ENCODE peak calls at places on chromosomes 6 and 20, in nine cellular contexts. S, M, R, J, W, O, C, A and I are unnamed samples.

GRCh38 chr6:157228421-157229218 is 94.7 kb downstream of the TMEM242 start:
- DNase-seq in S (no peak), M (no peak), R (no peak), J (no peak), W (no peak), O (no peak), C (peak; percentile 52), A (no peak), I (no peak)

GRCh38 chr6:132725947-132726607 is 12.2 kb upstream of the VNN1 start:
- DNase-seq in S (no peak), M (no peak), R (no peak), J (no peak), W (no peak), O (no peak), C (no peak), A (no peak), I (no peak)

GRCh38 chr6:116472710-116473109 is 11.5 kb downstream of the CALHM6 start:
- DNase-seq in S (no peak), M (no peak), R (no peak), J (no peak), W (no peak), O (no peak), C (no peak), A (no peak), I (no peak)

GRCh38 chr6:108004861-108005260 is 46.9 kb upstream of the SEC63 start:
- DNase-seq in S (no peak), M (no peak), R (no peak), J (no peak), W (no peak), O (no peak), C (no peak), A (no peak), I (no peak)

GRCh38 chr6:19569563-19569962 is 267.6 kb upstream of the ID4 start:
- DNase-seq in S (peak; percentile 49), M (no peak), R (no peak), J (no peak), W (no peak), O (no peak), C (no peak), A (no peak), I (no peak)

GRCh38 chr6:98824907-98825601 is 9.3 kb upstream of the POU3F2 start:
- DNase-seq in S (no peak), M (no peak), R (no peak), J (no peak), W (no peak), O (no peak), C (no peak), A (no peak), I (no peak)

GRCh38 chr20:35661908-35662307 is 2.8 kb downstream of the CPNE1 start:
- DNase-seq in S (no peak), M (no peak), R (no peak), J (no peak), W (no peak), O (no peak), C (no peak), A (no peak), I (no peak)

GRCh38 chr20:1933465-1933870 is 38.3 kb downstream of the SIRPA start:
- DNase-seq in S (no peak), M (peak; percentile 65), R (no peak), J (peak; percentile 48), W (peak; percentile 25), O (peak; percentile 76), C (peak; percentile 43), A (no peak), I (peak; percentile 42)

GRCh38 chr6:18388942-18389341 is 1.8 kb downstream of the RNF144B start:
- DNase-seq in S (peak; percentile 77), M (no peak), R (peak; percentile 82), J (peak; percentile 83), W (no peak), O (no peak), C (peak; percentile 24), A (no peak), I (no peak)

GRCh38 chr20:57399587-57400261 is 8.5 kb downstream of the RBM38 start:
- DNase-seq in S (no peak), M (no peak), R (no peak), J (no peak), W (no peak), O (no peak), C (peak; percentile 37), A (no peak), I (no peak)

GRCh38 chr20:57400262-57400701 is 9.1 kb downstream of the RBM38 start:
- DNase-seq in S (no peak), M (no peak), R (no peak), J (no peak), W (no peak), O (no peak), C (no peak), A (no peak), I (no peak)

GRCh38 chr20:57397693-57398108 is 6.5 kb downstream of the RBM38 start:
- DNase-seq in S (no peak), M (no peak), R (no peak), J (no peak), W (no peak), O (peak; percentile 12), C (no peak), A (peak; percentile 67), I (no peak)

GRCh38 chr20:57398231-57398821 is 7.1 kb downstream of the RBM38 start:
- DNase-seq in S (no peak), M (no peak), R (no peak), J (no peak), W (peak; percentile 75), O (peak; percentile 42), C (peak; percentile 67), A (peak; percentile 94), I (no peak)

DNA sequence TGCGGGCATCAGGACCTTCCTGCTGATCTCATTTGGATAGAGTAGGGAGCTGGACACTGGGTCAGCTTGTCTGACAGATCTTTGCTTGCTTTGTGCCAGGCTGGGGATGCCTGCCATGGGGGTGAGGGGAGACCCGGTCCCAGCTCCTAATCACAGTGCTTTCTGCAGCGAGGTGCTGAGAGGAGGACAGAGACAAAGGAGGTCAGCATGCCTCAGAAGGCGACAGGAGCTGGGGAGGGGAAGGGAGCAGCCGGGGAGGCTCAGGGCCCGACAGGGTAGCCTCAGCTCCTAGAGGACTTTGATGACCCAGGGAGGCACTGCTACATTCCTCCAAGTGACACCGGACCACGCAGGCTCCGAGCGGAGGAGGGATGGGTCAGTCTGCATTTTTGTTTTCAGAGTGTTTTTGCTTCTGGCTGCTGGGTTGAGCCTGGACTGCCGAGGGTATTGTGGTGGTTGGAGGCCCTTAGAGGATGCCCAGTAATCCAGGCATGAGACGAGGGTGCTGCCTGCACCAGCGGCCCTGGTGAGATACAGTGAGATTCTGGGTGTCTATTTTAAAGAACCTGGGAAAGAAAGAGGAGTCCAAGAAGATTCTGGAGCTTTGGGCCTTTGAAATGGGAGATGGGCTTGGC is 7.8 kb downstream of the RBM38 start:
- DNase-seq in S (no peak), M (no peak), R (no peak), J (no peak), W (no peak), O (no peak), C (no peak), A (no peak), I (no peak)
- H3K4me1 ChIP-seq in S (peaks cover 35% of the 10 kb centered on the region), M (peaks cover 53% of the 10 kb centered on the region), R (no peaks in the 10 kb centered on the region), J (peaks cover 21% of the 10 kb centered on the region), W (peaks cover 31% of the 10 kb centered on the region), O (peaks cover 85% of the 10 kb centered on the region), C (peaks cover 11% of the 10 kb centered on the region), A (peaks cover 96% of the 10 kb centered on the region), I (peaks cover 32% of the 10 kb centered on the region)

GRCh38 chr20:18511566-18511965 is 3.8 kb downstream of the SEC23B start:
- DNase-seq in S (no peak), M (no peak), R (no peak), J (no peak), W (no peak), O (no peak), C (no peak), A (no peak), I (no peak)
- H3K4me1 ChIP-seq in S (peaks cover 14% of the 10 kb centered on the region), M (peaks cover 13% of the 10 kb centered on the region), R (peaks cover 36% of the 10 kb centered on the region), J (peaks cover 8% of the 10 kb centered on the region), W (peaks cover 5% of the 10 kb centered on the region), O (peaks cover 24% of the 10 kb centered on the region), C (peaks cover 62% of the 10 kb centered on the region), A (peaks cover 15% of the 10 kb centered on the region), I (peaks cover 5% of the 10 kb centered on the region)

GRCh38 chr6:41576667-41577066 is 30.5 kb downstream of the FOXP4 start:
- DNase-seq in S (no peak), M (no peak), R (no peak), J (no peak), W (no peak), O (no peak), C (peak; percentile 89), A (no peak), I (no peak)
- H3K4me1 ChIP-seq in S (peaks cover 17% of the 10 kb centered on the region), M (peaks cover 68% of the 10 kb centered on the region), R (peaks cover 80% of the 10 kb centered on the region), J (peaks cover 34% of the 10 kb centered on the region), W (peaks cover 15% of the 10 kb centered on the region), O (peaks cover 51% of the 10 kb centered on the region), C (peaks cover 74% of the 10 kb centered on the region), A (no peaks in the 10 kb centered on the region), I (peaks cover 15% of the 10 kb centered on the region)

GRCh38 chr6:26387565-26387964 is 4.7 kb downstream of the BTN2A2 start:
- DNase-seq in S (no peak), M (no peak), R (no peak), J (no peak), W (no peak), O (no peak), C (no peak), A (no peak), I (no peak)
- H3K4me1 ChIP-seq in S (peaks cover 15% of the 10 kb centered on the region), M (peaks cover 13% of the 10 kb centered on the region), R (peaks cover 31% of the 10 kb centered on the region), J (peaks cover 16% of the 10 kb centered on the region), W (no peaks in the 10 kb centered on the region), O (peaks cover 12% of the 10 kb centered on the region), C (peaks cover 6% of the 10 kb centered on the region), A (peaks cover 5% of the 10 kb centered on the region), I (no peaks in the 10 kb centered on the region)